ENCODE peak calls at places on chromosomes 1 and 21, in five cellular contexts. E is GM04504; Z is stimulated activated CD4-positive, alpha-beta T cell treated with anti-CD3 and anti-CD28 coated beads, TNF-alpha, amount 100 ng/mL, for 1 hour; A is heart right ventricle; P is brain microvascular endothelial cell. O is an unnamed sample.

GRCh38 chr1:82565546-82565945 is 764.8 kb downstream of the ADGRL2 start:
- DNase-seq in E (peak; percentile 41), Z (no peak), A (no peak), P (peak; percentile 82), O (no peak)

GRCh38 chr1:84300991-84301758 is at the start of gene SAMD13:
- DNase-seq in E (peak; percentile 9), Z (no peak), A (peak; percentile 84), P (peak; percentile 66), O (peak; percentile 35)

GRCh38 chr1:193476748-193477147 is 290.3 kb upstream of the B3GALT2 start:
- DNase-seq in E (no peak), Z (no peak), A (no peak), P (no peak), O (no peak)

GRCh38 chr1:13948396-13948795 is 248.4 kb downstream of the PRDM2 start:
- DNase-seq in E (no peak), Z (no peak), A (no peak), P (no peak), O (no peak)

GRCh38 chr1:112704511-112704907 is 2.4 kb downstream of the RHOC start:
- DNase-seq in E (no peak), Z (no peak), A (no peak), P (no peak), O (peak; percentile 66)

GRCh38 chr1:39788758-39789570 is at the start of gene BMP8B:
- DNase-seq in E (no peak), Z (no peak), A (peak; percentile 36), P (no peak), O (no peak)

GRCh38 chr1:202710070-202711025 is at the start of gene SYT2:
- DNase-seq in E (no peak), Z (no peak), A (no peak), P (no peak), O (no peak)

GRCh38 chr1:243939167-243939848 is 89.3 kb upstream of the AKT3 start:
- DNase-seq in E (no peak), Z (no peak), A (no peak), P (no peak), O (no peak)

GRCh38 chr1:167722152-167722869 is 529 bp downstream of the MPZL1 start:
- DNase-seq in E (no peak), Z (no peak), A (peak; percentile 34), P (peak; percentile 24), O (no peak)

GRCh38 chr1:183622884-183623785 is 12.4 kb downstream of the ARPC5 start:
- DNase-seq in E (no peak), Z (peak; percentile 2), A (peak; percentile 58), P (peak; percentile 61), O (no peak)

GRCh38 chr21:15514073-15514946 is 215.5 kb upstream of the USP25 start:
- DNase-seq in E (no peak), Z (peak; percentile 18), A (no peak), P (no peak), O (no peak)

GRCh38 chr1:11531943-11532342 is 53.0 kb downstream of the DISP3 start:
- DNase-seq in E (no peak), Z (no peak), A (no peak), P (no peak), O (no peak)

GRCh38 chr21:45577806-45578801 is 35.9 kb upstream of the SLC19A1 start:
- DNase-seq in E (no peak), Z (no peak), A (no peak), P (no peak), O (no peak)

GRCh38 chr1:221076467-221076866 is 197.2 kb downstream of the HLX start:
- DNase-seq in E (no peak), Z (no peak), A (no peak), P (no peak), O (no peak)

GRCh38 chr1:64403331-64403730 is 66.6 kb upstream of the CACHD1 start:
- DNase-seq in E (peak; percentile 38), Z (no peak), A (no peak), P (no peak), O (no peak)

GRCh38 chr1:70503358-70503757 is 92.3 kb downstream of the CTH start:
- DNase-seq in E (no peak), Z (no peak), A (no peak), P (peak; percentile 32), O (no peak)

GRCh38 chr1:11746092-11746491 is 10.2 kb downstream of the AGTRAP start:
- DNase-seq in E (no peak), Z (no peak), A (no peak), P (no peak), O (no peak)

GRCh38 chr1:225931270-225932129 is 7.5 kb upstream of the PYCR2 start:
- DNase-seq in E (no peak), Z (no peak), A (no peak), P (no peak), O (no peak)

GRCh38 chr1:40856656-40857302 is 5.4 kb downstream of the CITED4 start:
- DNase-seq in E (no peak), Z (no peak), A (no peak), P (no peak), O (no peak)

GRCh38 chr21:42158846-42159245 is 60.1 kb upstream of the ABCG1 start:
- DNase-seq in E (no peak), Z (no peak), A (no peak), P (no peak), O (no peak)

GRCh38 chr1:45913183-45913924 is 109.9 kb downstream of the MAST2 start:
- DNase-seq in E (peak; percentile 96), Z (no peak), A (peak; percentile 85), P (peak; percentile 81), O (no peak)

GRCh38 chr1:178607718-178608408 is 95.0 kb downstream of the TEX35 start:
- DNase-seq in E (no peak), Z (no peak), A (no peak), P (no peak), O (no peak)

GRCh38 chr1:78011050-78011449 is 6.3 kb downstream of the DNAJB4 start:
- DNase-seq in E (no peak), Z (no peak), A (no peak), P (no peak), O (no peak)

GRCh38 chr1:46806196-46807020 is 7.6 kb downstream of the CYP4B1 start:
- DNase-seq in E (no peak), Z (no peak), A (peak; percentile 53), P (no peak), O (no peak)

GRCh38 chr1:201420608-201421002 is 925 bp downstream of the TNNI1 start:
- DNase-seq in E (no peak), Z (no peak), A (no peak), P (no peak), O (no peak)

GRCh38 chr1:224548676-224549075 is 67.4 kb upstream of the CNIH3 start:
- DNase-seq in E (no peak), Z (no peak), A (no peak), P (no peak), O (no peak)

GRCh38 chr1:55289042-55289441 is 73.9 kb upstream of the USP24 start:
- DNase-seq in E (no peak), Z (no peak), A (no peak), P (no peak), O (no peak)